ENCODE peak calls at places on chromosomes 5 and 9, in seven cellular contexts. J is H1, C is H9, P is mesenchymal stem cell, M is neuronal stem cell, O is IMR-90, K is trophoblast cell. I is an unnamed sample. For H3K27me3, the result is how much of the 10 kb centered on the place peaks cover.

GRCh38 chr9:128128836-128129590 is 1.5 kb upstream of the PTGES2 start:
- DNase-seq in J (no peak), M (no peak), O (no peak), C (no peak), K (no peak), P (no peak), I (no peak)

GRCh38 chr5:119302916-119303897 is 52.6 kb upstream of the TNFAIP8 start:
- DNase-seq in C (no peak), M (no peak), J (no peak), O (peak), K (no peak), P (peak), I (peak)

GRCh38 chr5:33675958-33676464 is 215.8 kb downstream of the ADAMTS12 start:
- DNase-seq in M (no peak), O (no peak), P (no peak), J (no peak), C (no peak), K (no peak), I (no peak)

GRCh38 chr9:995776-996175 is 19.3 kb downstream of the DMRT3 start:
- DNase-seq in O (peak), K (no peak), C (no peak), J (no peak), M (no peak), P (no peak), I (no peak)

GRCh38 chr5:158807-159447 is 32.4 kb upstream of the LRRC14B start:
- DNase-seq in P (no peak), K (no peak), C (peak), J (no peak), M (no peak), O (no peak), I (no peak)

GRCh38 chr5:167720676-167721260 is 570.7 kb upstream of the WWC1 start:
- DNase-seq in J (no peak), K (no peak), P (peak), M (no peak), O (peak), C (no peak), I (no peak)

GRCh38 chr9:33445389-33445881 is 2.0 kb downstream of the AQP3 start:
- DNase-seq in C (no peak), J (no peak), O (no peak), M (no peak), P (no peak), K (no peak), I (no peak)

GRCh38 chr5:68962632-68963484 is 131.0 kb upstream of the SLC30A5 start:
- DNase-seq in P (peak), J (peak), K (peak), M (peak), O (peak), C (peak), I (peak)

GRCh38 chr9:118595719-118596305 is 773.4 kb downstream of the BRINP1 start:
- DNase-seq in J (peak), O (no peak), P (peak), K (peak), C (peak), M (peak), I (peak)

GRCh38 chr9:108565651-108566378 is 290.0 kb downstream of the ACTL7B start:
- DNase-seq in C (peak), M (peak), P (peak), K (peak), J (no peak), O (peak), I (peak)

GRCh38 chr5:53487436-53487835 is 7.0 kb downstream of the FST start:
- DNase-seq in K (no peak), C (no peak), M (no peak), O (no peak), J (no peak), P (no peak), I (no peak)

GRCh38 chr9:128123451-128124080 is 4.0 kb downstream of the PTGES2 start:
- DNase-seq in C (no peak), M (no peak), O (no peak), P (no peak), J (no peak), K (no peak), I (no peak)

GRCh38 chr9:14935917-14936316 is 25.7 kb upstream of the FREM1 start:
- DNase-seq in J (no peak), P (peak), C (no peak), K (no peak), O (no peak), M (no peak), I (no peak)

GRCh38 chr5:173909205-173909604 is 21.1 kb downstream of the CPEB4 start:
- DNase-seq in K (no peak), J (no peak), O (no peak), M (no peak), P (no peak), C (no peak), I (no peak)

GRCh38 chr5:91403404-91403803 is 20.3 kb upstream of the ARRDC3 start:
- DNase-seq in M (no peak), O (peak), J (no peak), K (no peak), C (no peak), P (no peak), I (no peak)

GRCh38 chr9:125789196-125789595 is 42.0 kb downstream of the PBX3 start:
- DNase-seq in C (no peak), K (no peak), J (no peak), P (no peak), M (no peak), O (no peak), I (no peak)

GRCh38 chr9:104906441-104907277 is 21.3 kb downstream of the ABCA1 start:
- DNase-seq in O (peak), M (no peak), P (peak), C (no peak), K (no peak), J (peak), I (no peak)

GRCh38 chr5:57037355-57037754 is 85.4 kb upstream of the MIER3 start:
- DNase-seq in K (no peak), J (peak), O (no peak), C (peak), P (no peak), M (no peak), I (peak)

GRCh38 chr5:158123595-158123994 is 264.6 kb upstream of the CLINT1 start:
- DNase-seq in M (no peak), J (no peak), K (no peak), C (no peak), P (no peak), O (no peak), I (no peak)

GRCh38 chr9:131656356-131657030 is 83.4 kb downstream of the RAPGEF1 start:
- DNase-seq in M (no peak), O (no peak), C (no peak), J (no peak), K (peak), P (no peak), I (no peak)

GRCh38 chr9:73079326-73079725 is 72.3 kb upstream of the ANXA1 start:
- DNase-seq in J (no peak), C (no peak), O (no peak), K (no peak), P (no peak), M (no peak), I (peak)

GRCh38 chr5:176579323-176579722 is 30.2 kb downstream of the CDHR2 start:
- DNase-seq in P (peak), O (peak), K (no peak), J (no peak), M (no peak), C (no peak), I (no peak)

GRCh38 chr5:176575488-176576422 is 26.6 kb downstream of the CDHR2 start:
- DNase-seq in K (no peak), P (no peak), C (no peak), O (no peak), M (no peak), J (no peak), I (no peak)

GRCh38 chr5:176575066-176575465 is 25.9 kb downstream of the CDHR2 start:
- DNase-seq in J (no peak), M (no peak), K (no peak), P (no peak), C (no peak), O (no peak), I (no peak)

GRCh38 chr5:176578391-176578808 is 29.3 kb downstream of the CDHR2 start:
- DNase-seq in P (peak), J (peak), K (peak), O (peak), C (peak), M (peak), I (peak)

DNA sequence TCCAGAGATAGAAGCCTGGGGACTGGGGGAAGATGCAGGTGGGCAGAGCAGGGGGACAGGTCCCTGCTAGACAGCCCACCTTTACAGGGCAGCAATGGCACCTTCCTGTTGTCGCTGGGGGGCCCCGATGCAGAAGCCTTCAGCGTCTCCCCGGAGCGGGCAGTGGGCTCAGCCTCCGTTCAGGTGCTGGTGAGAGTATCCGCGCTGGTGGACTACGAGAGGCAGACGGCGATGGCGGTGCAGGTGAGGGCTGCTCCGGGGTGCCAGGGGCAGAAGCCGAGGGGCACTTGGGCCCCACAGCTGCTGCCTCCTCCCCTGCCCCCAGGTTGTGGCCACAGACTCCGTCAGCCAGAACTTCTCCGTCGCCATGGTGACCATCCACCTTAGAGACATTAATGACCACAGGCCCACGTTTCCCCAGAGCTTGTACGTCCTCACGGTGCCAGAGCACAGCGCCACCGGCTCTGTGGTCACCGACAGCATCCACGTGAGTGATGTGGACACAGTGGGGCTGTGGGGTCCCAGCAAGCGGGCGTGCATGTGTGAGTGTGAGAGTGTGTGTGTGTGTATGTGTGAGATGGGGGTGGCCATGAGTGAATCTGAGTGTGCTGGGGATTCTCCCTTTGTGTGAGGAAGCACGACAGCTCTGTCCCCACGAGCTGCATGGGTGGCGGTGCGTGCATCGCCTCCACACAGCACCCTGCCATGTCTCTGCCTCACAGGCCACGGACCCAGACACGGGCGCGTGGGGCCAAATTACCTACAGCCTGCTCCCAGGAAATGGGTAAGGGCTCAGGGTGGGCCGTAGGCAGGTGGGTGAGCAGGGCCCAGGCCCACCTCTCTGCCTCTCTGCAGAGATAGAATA is 28.4 kb downstream of the CDHR2 start:
- DNase-seq in P (no peak), C (no peak), J (no peak), K (no peak), O (no peak), M (no peak), I (no peak)
- H2BK5ac ChIP-seq in P (no peak), C (no peak), J (no peak), K (no peak), O (no peak), M (no peak), I (no peak)

GRCh38 chr5:38707352-38708324 is 138.2 kb upstream of the OSMR start:
- DNase-seq in J (no peak), K (no peak), P (no peak), M (no peak), O (no peak), C (no peak), I (peak)
- H3K27me3 ChIP-seq in J (under half), K (under half), P (under half), M (under half), O (under half), C (under half), I (under half)

GRCh38 chr9:95458666-95459065 is 58.1 kb downstream of the PTCH1 start:
- DNase-seq in M (no peak), C (no peak), O (no peak), J (no peak), P (peak), K (no peak), I (no peak)
- H2BK5ac ChIP-seq in M (no peak), C (no peak), O (no peak), J (no peak), P (no peak), K (no peak), I (no peak)

DNA sequence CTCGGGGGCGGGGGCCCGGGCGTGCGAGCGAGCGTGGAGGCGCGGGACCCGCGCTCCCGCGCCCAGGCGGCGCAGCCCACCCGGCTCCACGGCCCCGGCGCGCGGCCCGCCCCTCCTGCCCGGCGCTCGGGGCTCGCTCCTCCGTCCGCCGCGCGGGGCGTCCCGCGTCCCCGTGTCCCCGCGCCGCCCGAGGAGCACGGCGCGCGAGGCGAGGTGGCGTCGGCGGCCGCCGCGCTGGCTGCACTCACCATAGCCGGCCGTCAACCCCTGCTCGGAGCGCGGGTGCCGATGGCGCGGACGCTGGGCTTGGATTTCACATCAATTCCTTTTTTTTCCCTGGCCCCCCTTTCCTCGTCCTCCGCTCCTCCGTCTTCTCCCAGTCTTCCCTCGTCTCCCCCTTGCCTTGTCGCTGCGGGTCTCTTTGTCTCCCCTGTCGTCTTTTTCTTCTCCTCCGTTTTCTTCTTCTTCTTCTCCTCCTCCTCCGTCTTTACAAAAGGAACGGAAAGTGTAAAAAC is 493 bp downstream of the PTCH1 start:
- DNase-seq in C (no peak), J (no peak), O (no peak), K (no peak), M (no peak), P (no peak), I (no peak)
- H3K27me3 ChIP-seq in C (half or more), J (half or more), O (under half), K (under half), M (under half), P (under half), I (under half)

GRCh38 chr5:42611437-42611836 is 145.2 kb upstream of the CCDC152 start:
- DNase-seq in O (no peak), P (no peak), K (no peak), M (no peak), C (no peak), J (no peak), I (no peak)

GRCh38 chr5:42605490-42605889 is 151.1 kb upstream of the CCDC152 start:
- DNase-seq in K (no peak), M (no peak), O (no peak), C (no peak), J (no peak), P (no peak), I (no peak)

GRCh38 chr5:42604171-42604711 is 152.4 kb upstream of the CCDC152 start:
- DNase-seq in P (no peak), M (no peak), C (no peak), K (peak), O (no peak), J (no peak), I (no peak)

DNA sequence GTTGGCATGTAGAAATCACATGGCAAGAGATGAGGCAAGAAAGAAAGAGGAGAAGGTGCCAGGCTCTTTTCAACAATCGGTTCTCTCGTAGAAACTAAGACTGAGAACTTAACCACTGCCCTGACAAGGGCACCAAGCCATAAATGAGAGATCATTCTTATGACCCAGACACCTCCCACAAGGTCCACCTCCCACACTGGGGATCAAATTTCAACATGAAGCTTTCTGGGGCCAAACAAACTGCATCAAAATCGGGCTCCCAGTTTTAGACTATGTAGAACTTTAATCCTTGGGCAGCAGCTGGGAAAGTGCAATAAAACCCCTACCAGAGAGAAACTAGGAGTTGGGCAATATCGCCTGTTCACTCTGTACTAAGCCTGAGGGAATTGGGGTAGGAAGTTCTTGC is 150.2 kb upstream of the CCDC152 start:
- DNase-seq in P (no peak), C (no peak), J (no peak), O (no peak), M (no peak), K (no peak), I (no peak)
- H2BK5ac ChIP-seq in P (no peak), C (no peak), J (no peak), O (no peak), M (no peak), K (no peak), I (no peak)

GRCh38 chr5:146306838-146307237 is 31.8 kb upstream of the POU4F3 start:
- DNase-seq in M (no peak), C (no peak), J (no peak), P (no peak), O (no peak), K (no peak), I (no peak)

GRCh38 chr5:146313027-146313426 is 25.6 kb upstream of the POU4F3 start:
- DNase-seq in P (no peak), O (no peak), M (no peak), K (no peak), J (no peak), C (no peak), I (no peak)

GRCh38 chr5:146302428-146302827 is 36.2 kb upstream of the POU4F3 start:
- DNase-seq in C (no peak), P (no peak), J (no peak), K (no peak), M (no peak), O (no peak), I (no peak)

GRCh38 chr5:146311278-146311677 is 27.4 kb upstream of the POU4F3 start:
- DNase-seq in C (no peak), K (no peak), J (no peak), O (no peak), M (no peak), P (no peak), I (no peak)

GRCh38 chr5:146307796-146308195 is 30.8 kb upstream of the POU4F3 start:
- DNase-seq in J (no peak), P (no peak), C (no peak), K (no peak), O (no peak), M (no peak), I (no peak)
- H3K27me3 ChIP-seq in J (under half), P (under half), C (under half), K (under half), O (under half), M (under half), I (under half)